ENCODE peak calls at places on chromosomes 13 and 19, in ten cellular contexts. R, S, D, U, Y, J, N, E, G and V are unnamed samples.

GRCh38 chr19:370641-371330 is 26.2 kb upstream of the MIER2 start:
- DNase-seq in R (no peak), S (no peak), D (no peak), U (no peak), Y (no peak), J (peak; percentile 5), N (no peak), E (no peak), G (no peak), V (no peak)

GRCh38 chr13:97125051-97125809 is 96.9 kb upstream of the MBNL2 start:
- DNase-seq in R (no peak), S (peak; percentile 87), D (no peak), U (peak; percentile 75), Y (peak; percentile 75), J (no peak), N (no peak), E (no peak), G (no peak), V (peak; percentile 80)

GRCh38 chr13:34412295-34412694 is 529.8 kb upstream of the NBEA start:
- DNase-seq in R (no peak), S (no peak), D (no peak), U (no peak), Y (peak; percentile 36), J (no peak), N (no peak), E (no peak), G (no peak), V (no peak)

GRCh38 chr13:98384739-98385138 is 192.2 kb downstream of the STK24 start:
- DNase-seq in R (no peak), S (peak; percentile 4), D (no peak), U (no peak), Y (peak; percentile 30), J (no peak), N (no peak), E (no peak), G (no peak), V (peak; percentile 95)

GRCh38 chr13:97191615-97192014 is 30.5 kb upstream of the MBNL2 start:
- DNase-seq in R (no peak), S (no peak), D (no peak), U (no peak), Y (no peak), J (no peak), N (no peak), E (no peak), G (no peak), V (no peak)

GRCh38 chr19:13428352-13428751 is 77.9 kb downstream of the CACNA1A start:
- DNase-seq in R (no peak), S (peak; percentile 9), D (no peak), U (peak; percentile 58), Y (peak; percentile 25), J (no peak), N (peak; percentile 41), E (peak; percentile 3), G (peak; percentile 17), V (peak; percentile 11)

GRCh38 chr13:106917673-106918652 is 350.0 kb upstream of the ARGLU1 start:
- DNase-seq in R (peak; percentile 17), S (peak; percentile 86), D (peak; percentile 36), U (peak; percentile 84), Y (peak; percentile 54), J (peak; percentile 78), N (peak; percentile 71), E (peak; percentile 51), G (peak; percentile 84), V (peak; percentile 23)

GRCh38 chr19:11261902-11262839 is at the start of gene DOCK6:
- DNase-seq in R (no peak), S (no peak), D (no peak), U (no peak), Y (no peak), J (peak; percentile 24), N (peak; percentile 68), E (no peak), G (no peak), V (no peak)

GRCh38 chr19:18865106-18865972 is 30.6 kb downstream of the CERS1 start:
- DNase-seq in R (no peak), S (no peak), D (no peak), U (no peak), Y (no peak), J (no peak), N (no peak), E (no peak), G (no peak), V (no peak)

GRCh38 chr13:29925457-29925856 is 75.0 kb upstream of the UBL3 start:
- DNase-seq in R (no peak), S (peak; percentile 90), D (no peak), U (peak; percentile 96), Y (peak; percentile 99), J (no peak), N (no peak), E (no peak), G (peak; percentile 14), V (peak; percentile 93)

GRCh38 chr13:112320303-112320702 is 55.9 kb upstream of the SPACA7 start:
- DNase-seq in R (no peak), S (no peak), D (no peak), U (no peak), Y (no peak), J (no peak), N (no peak), E (no peak), G (no peak), V (no peak)

GRCh38 chr13:101757446-101758039 is 305.1 kb downstream of the ITGBL1 start:
- DNase-seq in R (no peak), S (peak; percentile 72), D (no peak), U (peak; percentile 23), Y (peak; percentile 71), J (no peak), N (peak; percentile 7), E (no peak), G (peak; percentile 58), V (peak; percentile 79)

GRCh38 chr19:22619371-22619770 is 14.8 kb upstream of the ZNF492 start:
- DNase-seq in R (no peak), S (no peak), D (no peak), U (no peak), Y (no peak), J (no peak), N (no peak), E (no peak), G (no peak), V (no peak)

GRCh38 chr19:6997679-6998445 is 23.4 kb downstream of the MBD3L2B start:
- DNase-seq in R (no peak), S (no peak), D (no peak), U (peak; percentile 57), Y (no peak), J (no peak), N (no peak), E (no peak), G (peak; percentile 19), V (peak; percentile 5)

GRCh38 chr13:35927554-35927953 is 203.6 kb downstream of the DCLK1 start:
- DNase-seq in R (no peak), S (peak; percentile 67), D (no peak), U (peak; percentile 73), Y (peak; percentile 91), J (no peak), N (no peak), E (no peak), G (no peak), V (peak; percentile 84)

GRCh38 chr19:58399903-58400637 is 4.6 kb downstream of the RNF225 start:
- DNase-seq in R (no peak), S (no peak), D (no peak), U (no peak), Y (no peak), J (no peak), N (no peak), E (no peak), G (no peak), V (no peak)

GRCh38 chr19:18469245-18470107 is 31.5 kb upstream of the ISYNA1 start:
- DNase-seq in R (peak; percentile 35), S (peak; percentile 75), D (peak; percentile 33), U (peak; percentile 80), Y (peak; percentile 77), J (peak; percentile 59), N (peak; percentile 45), E (peak; percentile 52), G (peak; percentile 62), V (peak; percentile 88)

GRCh38 chr13:35127466-35127865 is 185.4 kb downstream of the NBEA start:
- DNase-seq in R (no peak), S (no peak), D (no peak), U (no peak), Y (no peak), J (no peak), N (no peak), E (no peak), G (no peak), V (no peak)

GRCh38 chr13:34657716-34658115 is 284.4 kb upstream of the NBEA start:
- DNase-seq in R (no peak), S (peak; percentile 57), D (no peak), U (no peak), Y (no peak), J (no peak), N (no peak), E (no peak), G (no peak), V (peak; percentile 94)

GRCh38 chr19:7418575-7418974 is 69.8 kb downstream of the ARHGEF18 start:
- DNase-seq in R (no peak), S (no peak), D (no peak), U (no peak), Y (no peak), J (no peak), N (no peak), E (no peak), G (no peak), V (no peak)

GRCh38 chr19:48772503-48772953 is 17.2 kb downstream of the FGF21 start:
- DNase-seq in R (no peak), S (no peak), D (no peak), U (no peak), Y (peak; percentile 33), J (no peak), N (no peak), E (no peak), G (no peak), V (peak; percentile 19)

GRCh38 chr13:23025848-23026608 is 154.8 kb upstream of the SGCG start:
- DNase-seq in R (no peak), S (no peak), D (no peak), U (no peak), Y (no peak), J (no peak), N (no peak), E (no peak), G (no peak), V (peak; percentile 22)

GRCh38 chr19:3760871-3761361 is 576 bp downstream of the APBA3 start:
- DNase-seq in R (no peak), S (peak; percentile 5), D (no peak), U (peak; percentile 19), Y (peak; percentile 19), J (no peak), N (peak; percentile 2), E (no peak), G (no peak), V (peak; percentile 1)

GRCh38 chr19:13681509-13681908 is 82.8 kb upstream of the MRI1 start:
- DNase-seq in R (no peak), S (peak; percentile 54), D (no peak), U (peak; percentile 16), Y (peak; percentile 97), J (no peak), N (no peak), E (no peak), G (no peak), V (no peak)

GRCh38 chr19:41904118-41904870 is 21.3 kb downstream of the ARHGEF1 start:
- DNase-seq in R (no peak), S (no peak), D (no peak), U (no peak), Y (no peak), J (peak; percentile 45), N (no peak), E (no peak), G (no peak), V (peak; percentile 16)

GRCh38 chr13:109788372-109789195 is 2.2 kb upstream of the IRS2 start:
- DNase-seq in R (no peak), S (no peak), D (no peak), U (no peak), Y (no peak), J (no peak), N (no peak), E (no peak), G (no peak), V (no peak)

GRCh38 chr19:55173717-55174409 is 6.2 kb downstream of the SYT5 start:
- DNase-seq in R (no peak), S (peak; percentile 75), D (no peak), U (peak; percentile 83), Y (peak; percentile 80), J (no peak), N (peak; percentile 84), E (no peak), G (no peak), V (peak; percentile 16)

GRCh38 chr13:50319603-50320296 is 304.5 kb downstream of the KCNRG start:
- DNase-seq in R (no peak), S (peak; percentile 36), D (no peak), U (peak; percentile 70), Y (peak; percentile 64), J (no peak), N (no peak), E (no peak), G (no peak), V (peak; percentile 53)